ENCODE peak calls at places on chromosomes 4 and X, in five cellular contexts. Q is pancreas, M is fibroblast of lung, G is body of pancreas, H is PC-9. I is an unnamed sample. For H3K4me1, the result is how much of the 10 kb centered on the place peaks cover.

GRCh38 chrX:18210470-18210869 is 10.2 kb downstream of the BEND2 start:
- DNase-seq in G (no peak), H (no peak), M (peak), Q (no peak), I (no peak)

GRCh38 chrX:9677098-9677739 is 88.4 kb downstream of the GPR143 start:
- DNase-seq in Q (no peak), H (no peak), M (peak), G (peak), I (no peak)

GRCh38 chr4:123444298-123444731 is 47.7 kb downstream of the SPRY1 start:
- DNase-seq in Q (peak), H (no peak), G (peak), M (peak), I (peak)

GRCh38 chr4:159776915-159777314 is 674.0 kb downstream of the RAPGEF2 start:
- DNase-seq in G (no peak), Q (no peak), M (no peak), H (no peak), I (no peak)

GRCh38 chr4:178577933-178578332 is 1135.7 kb upstream of the AGA start:
- DNase-seq in H (no peak), G (no peak), M (peak), Q (no peak), I (no peak)

GRCh38 chrX:151982217-151982616 is 7.7 kb upstream of the GABRE start:
- DNase-seq in H (peak), G (peak), Q (no peak), M (peak), I (no peak)

GRCh38 chr4:8163436-8164193 is 5.0 kb upstream of the ABLIM2 start:
- DNase-seq in Q (no peak), H (no peak), G (no peak), M (no peak), I (peak)

GRCh38 chr4:158327525-158327924 is 117.2 kb downstream of the TMEM144 start:
- DNase-seq in G (peak), M (no peak), Q (peak), H (no peak), I (no peak)

GRCh38 chrX:44025611-44026010 is 52.4 kb upstream of the NDP start:
- DNase-seq in Q (no peak), H (no peak), M (peak), G (no peak), I (no peak)

GRCh38 chr4:135949926-135950325 is 1582.4 kb downstream of the PCDH18 start:
- DNase-seq in G (no peak), M (no peak), H (no peak), Q (no peak), I (no peak)

GRCh38 chr4:118215826-118216225 is 137.0 kb downstream of the PRSS12 start:
- DNase-seq in H (no peak), M (no peak), Q (no peak), G (no peak), I (no peak)

DNA sequence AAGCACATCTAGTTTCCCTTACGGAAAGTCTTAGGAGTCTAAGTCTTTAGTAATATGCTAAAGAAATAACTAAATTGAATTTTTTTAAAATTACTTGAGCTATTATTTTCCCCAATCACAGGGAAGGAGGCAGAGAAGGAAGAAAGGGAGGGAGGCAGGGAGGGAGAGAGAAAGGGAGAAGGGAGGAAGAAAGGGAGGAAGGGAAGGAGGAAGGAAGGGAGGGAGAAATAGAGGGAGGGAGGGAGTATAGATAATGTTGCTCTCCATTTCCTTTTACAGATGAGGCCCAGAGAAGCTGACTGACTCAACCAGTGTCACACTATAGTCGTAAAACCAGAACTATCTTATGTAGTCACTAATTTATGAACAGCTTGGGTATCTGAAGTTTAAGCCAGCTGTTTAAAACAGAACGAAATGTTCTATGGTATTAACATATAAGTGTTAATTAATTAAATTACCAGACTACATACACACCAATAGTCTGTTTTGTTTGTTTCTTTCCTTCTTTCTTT is 14.6 kb downstream of the SH3RF1 start:
- DNase-seq in G (no peak), Q (no peak), M (no peak), H (no peak), I (no peak)
- H3K27ac ChIP-seq in G (no peak), Q (no peak), M (peak), H (no peak), I (no peak)

DNA sequence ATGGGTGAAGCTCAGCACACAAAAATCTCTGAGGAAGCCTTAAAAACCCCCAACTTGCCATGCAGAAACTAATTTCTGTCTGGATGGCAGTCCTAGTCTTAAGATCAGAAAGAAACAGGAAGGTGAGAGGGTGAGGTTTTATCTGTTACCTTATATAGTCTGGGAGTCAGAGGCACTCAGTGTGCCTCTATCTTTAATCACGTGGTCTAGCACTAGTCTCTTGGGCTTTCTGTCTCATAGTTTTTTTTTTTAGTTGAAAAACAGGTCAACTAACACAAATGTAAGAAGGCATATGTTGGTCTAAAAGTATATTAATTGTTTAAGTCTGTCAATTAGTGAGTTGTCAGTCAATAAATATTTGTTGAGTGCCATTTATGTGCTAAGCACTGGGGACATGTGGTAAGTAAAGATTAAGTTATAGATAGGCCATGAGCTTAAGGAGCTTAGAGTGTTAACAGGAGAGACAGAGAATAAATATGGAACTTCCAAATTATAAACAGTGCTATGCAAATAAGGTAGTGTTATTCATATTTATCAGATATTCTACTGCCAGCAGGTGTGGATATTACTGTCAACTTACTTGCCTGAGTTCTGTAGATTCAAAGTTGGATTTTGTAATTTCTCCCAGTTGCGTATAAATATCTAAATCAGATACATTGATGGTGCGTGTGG is 6.9 kb downstream of the CYBB start:
- DNase-seq in H (no peak), M (no peak), Q (no peak), G (no peak), I (no peak)
- H3K4me1 ChIP-seq in H (under half), M (under half), Q (under half), G (under half), I (under half)

GRCh38 chr4:25423548-25423947 is 46.5 kb downstream of the ANAPC4 start:
- DNase-seq in G (no peak), Q (no peak), M (no peak), H (no peak), I (no peak)

GRCh38 chr4:25427871-25428270 is 50.8 kb downstream of the ANAPC4 start:
- DNase-seq in G (no peak), H (no peak), Q (no peak), M (no peak), I (no peak)

GRCh38 chr4:25424539-25425228 is 47.6 kb downstream of the ANAPC4 start:
- DNase-seq in H (no peak), Q (no peak), M (no peak), G (no peak), I (no peak)

GRCh38 chr4:25421819-25422511 is 44.9 kb downstream of the ANAPC4 start:
- DNase-seq in Q (no peak), H (no peak), G (no peak), M (no peak), I (no peak)

DNA sequence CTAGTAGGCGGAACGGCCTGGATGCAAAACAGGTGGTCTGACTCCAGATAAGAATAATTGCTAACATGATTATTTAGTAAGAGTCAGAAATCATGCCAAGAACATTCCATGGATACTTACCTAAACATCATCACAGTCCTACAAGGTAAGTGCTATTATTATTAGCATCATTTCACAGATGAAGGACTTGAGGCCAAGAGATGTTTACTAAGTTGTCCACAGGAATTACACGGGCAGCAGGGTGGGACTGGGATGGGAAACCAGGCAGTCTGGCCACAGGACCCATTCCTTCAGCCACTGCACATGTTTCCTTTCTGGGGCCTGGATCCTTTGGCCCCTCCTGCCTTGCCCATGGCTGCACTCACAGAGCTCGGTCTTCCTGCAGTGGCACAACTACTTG is 48.3 kb downstream of the ANAPC4 start:
- DNase-seq in M (no peak), H (no peak), G (no peak), Q (no peak), I (no peak)
- H3K27ac ChIP-seq in M (no peak), H (no peak), G (no peak), Q (no peak), I (no peak)

GRCh38 chr4:4946416-4946815 is 72.8 kb downstream of the CYTL1 start:
- DNase-seq in Q (no peak), G (no peak), H (no peak), M (no peak), I (no peak)
- H3K4me1 ChIP-seq in Q (under half), G (under half), H (under half), M (under half), I (under half)

GRCh38 chr4:144820115-144820514 is 174.2 kb downstream of the HHIP start:
- DNase-seq in M (peak), G (no peak), H (no peak), Q (no peak), I (no peak)
- H3K27ac ChIP-seq in M (no peak), G (no peak), H (no peak), Q (no peak), I (no peak)

DNA sequence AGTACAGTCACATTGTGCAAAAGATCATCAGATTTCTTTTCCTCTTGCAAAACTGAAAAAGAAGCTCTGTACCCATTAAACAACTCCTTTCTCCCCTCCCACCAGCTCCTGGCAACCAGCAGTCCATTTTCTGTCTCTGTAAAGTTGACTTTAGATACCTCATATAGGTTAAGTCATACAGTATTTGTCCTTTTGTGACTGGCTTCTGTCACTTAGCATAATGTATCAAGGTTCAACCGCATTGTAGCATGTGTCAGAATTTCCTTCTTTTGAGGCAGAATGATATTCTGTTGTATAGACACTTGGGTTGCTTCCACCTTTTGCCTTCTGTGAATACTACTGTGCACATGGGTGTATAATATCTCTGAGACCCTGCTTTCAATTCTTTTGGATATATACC is 121.8 kb downstream of the SH3KBP1 start:
- DNase-seq in G (no peak), H (no peak), Q (no peak), M (no peak), I (no peak)
- H3K4me1 ChIP-seq in G (under half), H (under half), Q (under half), M (under half), I (under half)

GRCh38 chr4:38085394-38086150 is 125.4 kb downstream of the PTTG2 start:
- DNase-seq in M (no peak), H (no peak), G (no peak), Q (no peak), I (no peak)
- H3K27ac ChIP-seq in M (no peak), H (no peak), G (peak), Q (no peak), I (no peak)

GRCh38 chr4:24118031-24118430 is 228.2 kb upstream of the PPARGC1A start:
- DNase-seq in Q (no peak), M (peak), G (no peak), H (no peak), I (no peak)
- H3K4me1 ChIP-seq in Q (under half), M (under half), G (under half), H (under half), I (under half)

GRCh38 chr4:26887143-26887542 is 26.5 kb downstream of the STIM2 start:
- DNase-seq in Q (no peak), G (no peak), M (no peak), H (no peak), I (no peak)
- H3K27ac ChIP-seq in Q (no peak), G (no peak), M (no peak), H (no peak), I (peak)